ENCODE peak calls at places on chromosomes 1 and 21, in seven cellular contexts. V, T, K, F, Z, H and J are unnamed samples.

GRCh38 chr21:41061701-41062100 is 106.3 kb upstream of the BACE2 start:
- DNase-seq in V (no peak), T (no peak), K (no peak), F (no peak), Z (no peak), H (no peak), J (no peak)

GRCh38 chr1:25167269-25168192 is 64.8 kb downstream of the SYF2 start:
- DNase-seq in V (no peak), T (no peak), K (no peak), F (no peak), Z (no peak), H (no peak), J (no peak)

GRCh38 chr1:60942291-60942690 is 140.1 kb upstream of the NFIA start:
- DNase-seq in V (no peak), T (no peak), K (no peak), F (no peak), Z (no peak), H (no peak), J (no peak)

GRCh38 chr1:244964112-244964971 is 100.0 kb upstream of the HNRNPU start:
- DNase-seq in V (no peak), T (no peak), K (no peak), F (peak), Z (peak), H (peak), J (peak)

GRCh38 chr1:205319081-205320018 is 2.2 kb downstream of the NUAK2 start:
- DNase-seq in V (no peak), T (peak), K (no peak), F (peak), Z (peak), H (peak), J (peak)

GRCh38 chr21:34617753-34618339 is 2.9 kb upstream of the RCAN1 start:
- DNase-seq in V (no peak), T (no peak), K (no peak), F (no peak), Z (no peak), H (no peak), J (no peak)

GRCh38 chr1:22584001-22584557 is 20.8 kb downstream of the EPHA8 start:
- DNase-seq in V (no peak), T (no peak), K (no peak), F (no peak), Z (no peak), H (no peak), J (peak)

GRCh38 chr1:7549693-7550161 is 221.4 kb upstream of the VAMP3 start:
- DNase-seq in V (no peak), T (no peak), K (no peak), F (peak), Z (peak), H (no peak), J (no peak)

GRCh38 chr1:210483821-210484220 is 155.1 kb downstream of the HHAT start:
- DNase-seq in V (no peak), T (no peak), K (no peak), F (no peak), Z (no peak), H (no peak), J (no peak)

GRCh38 chr1:175599212-175599681 is 144.1 kb downstream of the TNR start:
- DNase-seq in V (no peak), T (no peak), K (peak), F (no peak), Z (no peak), H (no peak), J (no peak)

GRCh38 chr1:117642963-117643362 is 37.1 kb downstream of the TENT5C start:
- DNase-seq in V (no peak), T (no peak), K (no peak), F (no peak), Z (no peak), H (no peak), J (no peak)

GRCh38 chr1:14626869-14627607 is 28.6 kb downstream of the KAZN start:
- DNase-seq in V (no peak), T (peak), K (no peak), F (peak), Z (no peak), H (no peak), J (peak)

GRCh38 chr1:219339466-219339865 is 165.8 kb downstream of the LYPLAL1 start:
- DNase-seq in V (no peak), T (no peak), K (no peak), F (peak), Z (peak), H (no peak), J (no peak)

GRCh38 chr1:66777846-66778245 is 23.2 kb downstream of the INSL5 start:
- DNase-seq in V (no peak), T (no peak), K (no peak), F (no peak), Z (no peak), H (no peak), J (no peak)

GRCh38 chr1:203325004-203325417 is 19.7 kb downstream of the BTG2 start:
- DNase-seq in V (no peak), T (no peak), K (peak), F (no peak), Z (peak), H (no peak), J (no peak)

GRCh38 chr1:209652873-209653401 is 712 bp upstream of the LAMB3 start:
- DNase-seq in V (no peak), T (peak), K (no peak), F (peak), Z (peak), H (no peak), J (peak)

GRCh38 chr1:114750780-114751179 is 7.0 kb downstream of the CSDE1 start:
- DNase-seq in V (no peak), T (no peak), K (no peak), F (no peak), Z (no peak), H (no peak), J (no peak)

GRCh38 chr1:200959341-200959985 is 64.1 kb downstream of the KIF21B start:
- DNase-seq in V (no peak), T (no peak), K (no peak), F (no peak), Z (no peak), H (no peak), J (no peak)

GRCh38 chr1:205261946-205262668 is 34.4 kb downstream of the TMCC2 start:
- DNase-seq in V (no peak), T (no peak), K (no peak), F (peak), Z (peak), H (no peak), J (peak)

GRCh38 chr1:9869831-9870251 is 40.2 kb downstream of the CTNNBIP1 start:
- DNase-seq in V (no peak), T (no peak), K (no peak), F (no peak), Z (no peak), H (no peak), J (no peak)

GRCh38 chr21:29827236-29827635 is 112.6 kb downstream of the GRIK1 start:
- DNase-seq in V (no peak), T (no peak), K (no peak), F (no peak), Z (no peak), H (peak), J (no peak)

GRCh38 chr1:89910780-89911179 is 84.1 kb upstream of the ZNF326 start:
- DNase-seq in V (no peak), T (no peak), K (no peak), F (peak), Z (peak), H (peak), J (peak)

GRCh38 chr1:41876533-41877445 is 41.9 kb downstream of the HIVEP3 start:
- DNase-seq in V (no peak), T (no peak), K (no peak), F (peak), Z (no peak), H (no peak), J (peak)

GRCh38 chr21:44732956-44733355 is 21.6 kb upstream of the TSPEAR start:
- DNase-seq in V (no peak), T (no peak), K (no peak), F (no peak), Z (no peak), H (no peak), J (no peak)

GRCh38 chr1:214570442-214570841 is 19.0 kb upstream of the PTPN14 start:
- DNase-seq in V (no peak), T (no peak), K (no peak), F (peak), Z (peak), H (peak), J (peak)

GRCh38 chr21:45590246-45590725 is 48.0 kb upstream of the SLC19A1 start:
- DNase-seq in V (peak), T (peak), K (peak), F (peak), Z (peak), H (peak), J (peak)

GRCh38 chr1:212118167-212118871 is 82.8 kb downstream of the DTL start:
- DNase-seq in V (no peak), T (no peak), K (no peak), F (peak), Z (peak), H (no peak), J (no peak)

GRCh38 chr1:85494957-85495266 is 30.0 kb upstream of the DDAH1 start:
- DNase-seq in V (no peak), T (no peak), K (no peak), F (peak), Z (peak), H (no peak), J (peak)

GRCh38 chr21:45990741-45991605 is 9.4 kb downstream of the COL6A1 start:
- DNase-seq in V (no peak), T (peak), K (peak), F (no peak), Z (no peak), H (no peak), J (no peak)

GRCh38 chr1:53949023-53949611 is 3.0 kb downstream of the LRRC42 start:
- DNase-seq in V (no peak), T (peak), K (no peak), F (peak), Z (peak), H (no peak), J (peak)

GRCh38 chr1:22780696-22781095 is 70.1 kb downstream of the EPHB2 start:
- DNase-seq in V (no peak), T (no peak), K (no peak), F (peak), Z (no peak), H (no peak), J (peak)

GRCh38 chr21:46130721-46131720 is 24.4 kb downstream of the FTCD start:
- DNase-seq in V (no peak), T (no peak), K (no peak), F (no peak), Z (no peak), H (peak), J (no peak)

GRCh38 chr1:229757226-229757625 is 131.2 kb downstream of the URB2 start:
- DNase-seq in V (no peak), T (no peak), K (no peak), F (no peak), Z (no peak), H (no peak), J (no peak)

GRCh38 chr1:222754386-222755139 is 17.6 kb downstream of the FAM177B start:
- DNase-seq in V (no peak), T (no peak), K (no peak), F (peak), Z (peak), H (peak), J (peak)

GRCh38 chr1:30964706-30965105 is 56.1 kb upstream of the SDC3 start:
- DNase-seq in V (no peak), T (no peak), K (no peak), F (no peak), Z (no peak), H (no peak), J (no peak)

GRCh38 chr21:37407719-37408455 is 41.3 kb downstream of the DYRK1A start:
- DNase-seq in V (no peak), T (no peak), K (no peak), F (peak), Z (peak), H (no peak), J (peak)

GRCh38 chr1:203048555-203049051 is 22.3 kb downstream of the PPFIA4 start:
- DNase-seq in V (no peak), T (no peak), K (no peak), F (no peak), Z (no peak), H (no peak), J (no peak)

GRCh38 chr21:34545079-34545884 is 33.3 kb upstream of the KCNE1 start:
- DNase-seq in V (no peak), T (peak), K (peak), F (peak), Z (peak), H (peak), J (peak)

GRCh38 chr1:186125035-186125434 is 250.0 kb downstream of the TPR start:
- DNase-seq in V (no peak), T (no peak), K (no peak), F (no peak), Z (no peak), H (no peak), J (peak)
- TF ChIP-seq CTCF in V (no peak), T (no peak), K (no peak), F (no peak), Z (no peak), H (no peak), J (no peak)

DNA sequence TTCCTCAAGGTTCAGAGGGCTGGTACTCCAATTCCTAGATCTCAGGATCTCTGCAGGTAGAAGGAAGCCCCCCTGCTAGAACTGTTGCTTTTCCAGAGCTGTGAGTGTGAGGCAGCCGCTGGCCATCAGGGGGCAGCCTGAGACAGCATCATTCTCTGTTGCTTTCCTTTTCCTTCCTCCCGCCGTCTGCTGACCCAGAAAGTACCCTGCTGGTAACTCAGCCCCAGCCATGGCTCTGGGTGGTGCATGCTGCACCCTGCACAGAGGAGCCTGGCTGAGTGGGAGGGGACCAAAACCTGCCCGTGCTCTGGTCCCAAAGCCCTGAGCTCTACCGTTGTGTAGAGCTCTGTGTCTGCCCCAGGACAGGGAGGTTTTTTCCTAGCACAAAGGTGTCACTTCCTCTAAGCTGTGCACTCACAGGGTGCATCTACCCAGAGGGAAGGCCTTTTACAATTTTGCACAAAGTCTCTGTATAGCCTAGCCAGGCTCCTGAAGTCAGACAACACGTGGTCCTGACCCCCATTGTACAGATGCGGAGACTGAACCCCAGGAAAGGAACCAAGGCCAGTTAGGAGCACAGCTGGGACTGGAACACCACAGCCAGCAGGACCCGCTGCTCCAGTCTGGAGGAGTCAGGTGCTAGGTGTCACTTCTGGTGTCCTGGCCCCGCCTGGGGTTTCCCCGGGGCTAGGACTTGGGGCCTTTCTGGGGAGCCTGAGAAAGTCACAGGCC is 5.6 kb upstream of the FAM131C start:
- DNase-seq in V (peak), T (peak), K (peak), F (peak), Z (peak), H (peak), J (peak)
- TF ChIP-seq CTCF in V (peak), T (peak), K (peak), F (peak), Z (peak), H (peak), J (peak)

GRCh38 chr1:236759252-236759859 is 35.7 kb upstream of the MTR start:
- DNase-seq in V (no peak), T (no peak), K (no peak), F (peak), Z (peak), H (peak), J (peak)
- TF ChIP-seq CTCF in V (peak), T (peak), K (peak), F (peak), Z (peak), H (peak), J (peak)

GRCh38 chr1:156379420-156380165 is 10.6 kb downstream of the RHBG start:
- DNase-seq in V (no peak), T (no peak), K (no peak), F (peak), Z (no peak), H (no peak), J (peak)
- TF ChIP-seq CTCF in V (no peak), T (no peak), K (no peak), F (no peak), Z (no peak), H (no peak), J (peak)

DNA sequence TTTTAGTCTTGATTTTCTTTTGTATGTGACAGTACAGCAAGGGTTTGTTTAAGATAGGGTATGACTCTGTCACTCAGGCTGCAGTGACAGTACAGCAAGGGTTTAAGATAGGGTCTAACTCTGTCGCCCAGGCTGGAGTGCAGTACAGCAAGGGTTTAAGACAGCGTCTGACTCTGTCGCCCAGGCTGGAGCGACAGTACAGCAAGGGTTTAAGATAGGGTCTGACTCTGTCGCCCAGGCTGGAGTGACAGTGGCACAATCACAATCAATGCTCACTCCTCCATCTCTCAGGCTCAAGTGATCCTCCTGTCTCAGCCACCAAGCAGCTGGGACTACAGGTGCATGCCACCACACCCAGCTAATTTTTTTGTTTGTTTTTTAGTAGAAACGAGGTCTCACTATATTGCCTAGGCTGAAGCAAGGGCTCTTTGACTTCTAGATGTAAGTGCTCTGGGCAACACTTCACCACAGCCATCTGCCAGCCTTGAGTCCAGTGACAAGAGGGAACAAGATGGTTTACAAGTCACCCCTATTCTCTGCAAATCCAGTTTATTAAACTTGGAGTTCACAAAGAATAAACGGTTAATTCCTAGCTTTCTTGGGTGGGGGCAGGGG is 965 bp upstream of the SH2D5 start:
- DNase-seq in V (no peak), T (no peak), K (no peak), F (no peak), Z (peak), H (no peak), J (no peak)
- TF ChIP-seq CTCF in V (no peak), T (no peak), K (no peak), F (no peak), Z (no peak), H (no peak), J (no peak)

GRCh38 chr1:230979389-230979716 is 459 bp downstream of the ARV1 start:
- DNase-seq in V (no peak), T (no peak), K (no peak), F (no peak), Z (no peak), H (no peak), J (no peak)
- TF ChIP-seq CTCF in V (no peak), T (no peak), K (no peak), F (no peak), Z (no peak), H (no peak), J (no peak)

GRCh38 chr1:56409112-56409691 is 170.2 kb downstream of the PLPP3 start:
- DNase-seq in V (peak), T (peak), K (peak), F (no peak), Z (no peak), H (no peak), J (no peak)
- TF ChIP-seq CTCF in V (peak), T (peak), K (no peak), F (no peak), Z (peak), H (no peak), J (peak)

GRCh38 chr1:2445162-2445822 is 30.8 kb upstream of the PLCH2 start:
- DNase-seq in V (no peak), T (no peak), K (no peak), F (no peak), Z (no peak), H (no peak), J (no peak)

GRCh38 chr1:2442676-2443075 is 30.3 kb upstream of the PEX10 start:
- DNase-seq in V (no peak), T (no peak), K (no peak), F (no peak), Z (no peak), H (no peak), J (no peak)

GRCh38 chr1:2444138-2444591 is 31.8 kb upstream of the PEX10 start:
- DNase-seq in V (no peak), T (no peak), K (no peak), F (no peak), Z (no peak), H (no peak), J (no peak)

GRCh38 chr1:2441746-2442145 is 29.4 kb upstream of the PEX10 start:
- DNase-seq in V (no peak), T (no peak), K (no peak), F (no peak), Z (no peak), H (no peak), J (no peak)

GRCh38 chr1:2443285-2444137 is 31.1 kb upstream of the PEX10 start:
- DNase-seq in V (no peak), T (no peak), K (no peak), F (no peak), Z (no peak), H (no peak), J (no peak)
- TF ChIP-seq CTCF in V (peak), T (no peak), K (no peak), F (peak), Z (peak), H (peak), J (peak)

GRCh38 chr1:45300669-45300997 is 26.1 kb upstream of the HPDL start:
- DNase-seq in V (no peak), T (no peak), K (no peak), F (no peak), Z (no peak), H (no peak), J (no peak)
- TF ChIP-seq CTCF in V (no peak), T (no peak), K (no peak), F (no peak), Z (no peak), H (no peak), J (no peak)